ENCODE peak calls at places on chromosomes 1 and 21, in seven cellular contexts. L, M, X, Q, A, U and N are unnamed samples.

GRCh38 chr1:234600418-234601216 is 9.4 kb downstream of the IRF2BP2 start:
- DNase-seq in M (peak), L (no peak), X (no peak), A (no peak), U (no peak), Q (no peak), N (peak)

GRCh38 chr1:58585591-58586151 is 8.6 kb upstream of the TACSTD2 start:
- DNase-seq in L (no peak), M (no peak), Q (no peak), U (no peak), A (peak), X (no peak), N (no peak)

GRCh38 chr1:205668951-205669340 is 11.4 kb downstream of the SLC45A3 start:
- DNase-seq in M (no peak), A (no peak), U (no peak), L (no peak), Q (no peak), X (no peak), N (no peak)

GRCh38 chr1:196115641-196116040 is 492.6 kb downstream of the KCNT2 start:
- DNase-seq in A (no peak), M (no peak), U (no peak), Q (peak), L (no peak), X (peak), N (peak)

GRCh38 chr1:109089242-109090015 is 1.1 kb upstream of the TMEM167B start:
- DNase-seq in M (no peak), L (peak), X (no peak), A (peak), U (no peak), Q (peak), N (no peak)

GRCh38 chr1:63189677-63190076 is 132.7 kb upstream of the FOXD3 start:
- DNase-seq in Q (peak), M (no peak), X (peak), L (no peak), U (no peak), A (no peak), N (no peak)

GRCh38 chr1:167263784-167264464 is 43.2 kb downstream of the POU2F1 start:
- DNase-seq in L (no peak), U (no peak), A (peak), M (no peak), X (no peak), Q (no peak), N (no peak)

GRCh38 chr1:230066036-230066435 is 1.0 kb upstream of the GALNT2 start:
- DNase-seq in U (no peak), L (no peak), Q (no peak), A (no peak), X (no peak), M (no peak), N (no peak)

GRCh38 chr1:202286622-202287097 is 55.1 kb downstream of the UBE2T start:
- DNase-seq in X (no peak), U (no peak), Q (no peak), M (no peak), L (no peak), A (no peak), N (peak)

GRCh38 chr1:89351622-89352311 is 12.1 kb upstream of the GBP6 start:
- DNase-seq in L (no peak), A (no peak), X (no peak), U (no peak), M (no peak), Q (no peak), N (no peak)

GRCh38 chr1:53593758-53594380 is 134.7 kb downstream of the DMRTB1 start:
- DNase-seq in Q (no peak), A (no peak), U (no peak), X (peak), M (no peak), L (no peak), N (no peak)

GRCh38 chr1:226979517-226980121 is 39.5 kb downstream of the COQ8A start:
- DNase-seq in L (no peak), X (no peak), A (no peak), M (no peak), Q (no peak), U (no peak), N (no peak)

GRCh38 chr1:75615664-75616435 is 4.9 kb upstream of the SLC44A5 start:
- DNase-seq in L (peak), U (no peak), X (peak), M (no peak), A (no peak), Q (no peak), N (peak)

GRCh38 chr1:117136749-117137148 is 15.2 kb upstream of the TRIM45 start:
- DNase-seq in M (no peak), L (no peak), A (no peak), Q (no peak), X (no peak), U (no peak), N (no peak)

GRCh38 chr1:2344744-2345296 is 46.5 kb downstream of the MORN1 start:
- DNase-seq in X (no peak), A (no peak), L (no peak), M (no peak), U (no peak), Q (no peak), N (no peak)

GRCh38 chr1:154436433-154436832 is 31.3 kb downstream of the IL6R start:
- DNase-seq in X (no peak), A (no peak), Q (no peak), U (no peak), M (no peak), L (no peak), N (no peak)

GRCh38 chr1:226310123-226310540 is 1.2 kb upstream of the LIN9 start:
- DNase-seq in A (no peak), Q (no peak), L (no peak), X (no peak), U (no peak), M (no peak), N (no peak)

GRCh38 chr1:234515821-234516241 is 36.9 kb upstream of the TARBP1 start:
- DNase-seq in L (no peak), X (no peak), U (no peak), M (no peak), Q (no peak), A (peak), N (peak)

GRCh38 chr21:29083306-29083705 is 9.9 kb upstream of the CCT8 start:
- DNase-seq in U (no peak), L (no peak), X (no peak), Q (no peak), A (no peak), M (no peak), N (no peak)

GRCh38 chr1:16014509-16015482 is 3.0 kb downstream of the HSPB7 start:
- DNase-seq in M (no peak), X (no peak), Q (no peak), U (no peak), L (no peak), A (no peak), N (no peak)

GRCh38 chr1:244361764-244362473 is 89.8 kb downstream of the ADSS2 start:
- DNase-seq in A (peak), U (no peak), X (peak), Q (peak), M (no peak), L (no peak), N (peak)

GRCh38 chr1:156788136-156788535 is 20.8 kb downstream of the PRCC start:
- DNase-seq in U (no peak), L (no peak), Q (no peak), M (no peak), A (no peak), X (no peak), N (no peak)

GRCh38 chr1:203216274-203217138 is 13.0 kb downstream of the CHIT1 start:
- DNase-seq in X (peak), Q (peak), A (peak), L (peak), M (peak), U (peak), N (peak)